ENCODE peak calls at places on chromosomes 7 and 10, in ten cellular contexts. One of them, this sample, is unnamed. For H3K27me3 and H3K36me3, the result is how much of the 10 kb centered on the place peaks cover.

GRCh38 chr7:1055084-1055450 is 10.7 kb downstream of the GPR146 start:
- DNase-seq in left ventricle myocardium inferior: peak
- DNase-seq in WERI-Rb-1: no peak
- DNase-seq in fibroblast of lung: no peak
- DNase-seq in iPS DF 6.9: no peak
- DNase-seq in heart right ventricle: peak
- DNase-seq in breast epithelium: no peak
- DNase-seq in SK-N-SH: peak
- DNase-seq in pancreas: peak
- DNase-seq in heart left ventricle: peak
- DNase-seq in this sample: peak

GRCh38 chr7:129492406-129492805 is 9.9 kb upstream of the SMKR1 start:
- DNase-seq in WERI-Rb-1: no peak
- DNase-seq in heart right ventricle: no peak
- DNase-seq in left ventricle myocardium inferior: no peak
- DNase-seq in breast epithelium: no peak
- DNase-seq in pancreas: no peak
- DNase-seq in SK-N-SH: no peak
- DNase-seq in iPS DF 6.9: no peak
- DNase-seq in fibroblast of lung: no peak
- DNase-seq in heart left ventricle: no peak
- DNase-seq in this sample: no peak

GRCh38 chr10:129973674-129974059 is 9.6 kb upstream of the EBF3 start:
- DNase-seq in breast epithelium: no peak
- DNase-seq in left ventricle myocardium inferior: no peak
- DNase-seq in WERI-Rb-1: no peak
- DNase-seq in pancreas: no peak
- DNase-seq in heart left ventricle: no peak
- DNase-seq in fibroblast of lung: no peak
- DNase-seq in SK-N-SH: no peak
- DNase-seq in heart right ventricle: no peak
- DNase-seq in iPS DF 6.9: no peak
- DNase-seq in this sample: peak

GRCh38 chr7:148894596-148894995 is 10.5 kb upstream of the EZH2 start:
- DNase-seq in pancreas: no peak
- DNase-seq in iPS DF 6.9: no peak
- DNase-seq in heart right ventricle: no peak
- DNase-seq in fibroblast of lung: no peak
- DNase-seq in SK-N-SH: no peak
- DNase-seq in breast epithelium: no peak
- DNase-seq in left ventricle myocardium inferior: no peak
- DNase-seq in heart left ventricle: no peak
- DNase-seq in WERI-Rb-1: no peak
- DNase-seq in this sample: no peak

GRCh38 chr10:283916-284356 is 148.7 kb downstream of the ZMYND11 start:
- DNase-seq in heart right ventricle: no peak
- DNase-seq in breast epithelium: no peak
- DNase-seq in WERI-Rb-1: no peak
- DNase-seq in heart left ventricle: no peak
- DNase-seq in fibroblast of lung: no peak
- DNase-seq in left ventricle myocardium inferior: no peak
- DNase-seq in iPS DF 6.9: no peak
- DNase-seq in pancreas: no peak
- DNase-seq in SK-N-SH: no peak
- DNase-seq in this sample: no peak

GRCh38 chr7:36312064-36312914 is 77.4 kb upstream of the ANLN start:
- DNase-seq in iPS DF 6.9: no peak
- DNase-seq in heart right ventricle: no peak
- DNase-seq in WERI-Rb-1: no peak
- DNase-seq in breast epithelium: no peak
- DNase-seq in left ventricle myocardium inferior: no peak
- DNase-seq in pancreas: peak
- DNase-seq in heart left ventricle: no peak
- DNase-seq in SK-N-SH: no peak
- DNase-seq in fibroblast of lung: no peak
- DNase-seq in this sample: peak

GRCh38 chr7:128945668-128946366 is 8.1 kb downstream of the IRF5 start:
- DNase-seq in WERI-Rb-1: no peak
- DNase-seq in left ventricle myocardium inferior: no peak
- DNase-seq in heart left ventricle: no peak
- DNase-seq in pancreas: no peak
- DNase-seq in fibroblast of lung: no peak
- DNase-seq in SK-N-SH: peak
- DNase-seq in iPS DF 6.9: no peak
- DNase-seq in heart right ventricle: no peak
- DNase-seq in breast epithelium: no peak
- DNase-seq in this sample: peak

GRCh38 chr10:119517235-119518141 is 25.0 kb downstream of the RGS10 start:
- DNase-seq in WERI-Rb-1: no peak
- DNase-seq in SK-N-SH: no peak
- DNase-seq in fibroblast of lung: peak
- DNase-seq in pancreas: no peak
- DNase-seq in iPS DF 6.9: no peak
- DNase-seq in left ventricle myocardium inferior: no peak
- DNase-seq in heart right ventricle: no peak
- DNase-seq in heart left ventricle: no peak
- DNase-seq in breast epithelium: no peak
- DNase-seq in this sample: no peak

GRCh38 chr7:79612903-79613302 is 159.4 kb upstream of the MAGI2 start:
- DNase-seq in left ventricle myocardium inferior: no peak
- DNase-seq in breast epithelium: no peak
- DNase-seq in heart right ventricle: no peak
- DNase-seq in WERI-Rb-1: no peak
- DNase-seq in heart left ventricle: no peak
- DNase-seq in SK-N-SH: no peak
- DNase-seq in pancreas: no peak
- DNase-seq in iPS DF 6.9: no peak
- DNase-seq in fibroblast of lung: no peak
- DNase-seq in this sample: no peak

GRCh38 chr10:47402681-47403301 is 18.7 kb upstream of the ZNF488 start:
- DNase-seq in heart right ventricle: peak
- DNase-seq in SK-N-SH: no peak
- DNase-seq in iPS DF 6.9: no peak
- DNase-seq in pancreas: no peak
- DNase-seq in breast epithelium: no peak
- DNase-seq in WERI-Rb-1: peak
- DNase-seq in fibroblast of lung: peak
- DNase-seq in heart left ventricle: peak
- DNase-seq in left ventricle myocardium inferior: peak
- DNase-seq in this sample: no peak

GRCh38 chr7:67918158-67918557 is 921.5 kb downstream of the TYW1 start:
- DNase-seq in heart right ventricle: no peak
- DNase-seq in left ventricle myocardium inferior: no peak
- DNase-seq in breast epithelium: no peak
- DNase-seq in pancreas: no peak
- DNase-seq in heart left ventricle: no peak
- DNase-seq in fibroblast of lung: no peak
- DNase-seq in WERI-Rb-1: no peak
- DNase-seq in iPS DF 6.9: no peak
- DNase-seq in SK-N-SH: no peak
- DNase-seq in this sample: no peak

GRCh38 chr7:112788778-112789343 is 1.3 kb downstream of the TMEM168 start:
- DNase-seq in iPS DF 6.9: no peak
- DNase-seq in WERI-Rb-1: no peak
- DNase-seq in pancreas: no peak
- DNase-seq in left ventricle myocardium inferior: no peak
- DNase-seq in heart right ventricle: no peak
- DNase-seq in heart left ventricle: no peak
- DNase-seq in SK-N-SH: no peak
- DNase-seq in breast epithelium: no peak
- DNase-seq in fibroblast of lung: no peak
- DNase-seq in this sample: no peak

GRCh38 chr10:77011823-77012566 is 625.6 kb downstream of the KCNMA1 start:
- DNase-seq in left ventricle myocardium inferior: no peak
- DNase-seq in iPS DF 6.9: no peak
- DNase-seq in heart right ventricle: peak
- DNase-seq in breast epithelium: no peak
- DNase-seq in SK-N-SH: no peak
- DNase-seq in pancreas: no peak
- DNase-seq in fibroblast of lung: no peak
- DNase-seq in heart left ventricle: no peak
- DNase-seq in WERI-Rb-1: no peak
- DNase-seq in this sample: no peak

GRCh38 chr10:77016278-77016815 is 621.3 kb downstream of the KCNMA1 start:
- DNase-seq in WERI-Rb-1: no peak
- DNase-seq in iPS DF 6.9: no peak
- DNase-seq in breast epithelium: no peak
- DNase-seq in left ventricle myocardium inferior: no peak
- DNase-seq in fibroblast of lung: peak
- DNase-seq in pancreas: no peak
- DNase-seq in SK-N-SH: no peak
- DNase-seq in heart left ventricle: no peak
- DNase-seq in heart right ventricle: no peak
- DNase-seq in this sample: no peak

GRCh38 chr10:77010430-77010829 is 627.2 kb downstream of the KCNMA1 start:
- DNase-seq in iPS DF 6.9: no peak
- DNase-seq in SK-N-SH: no peak
- DNase-seq in heart left ventricle: no peak
- DNase-seq in breast epithelium: no peak
- DNase-seq in fibroblast of lung: no peak
- DNase-seq in WERI-Rb-1: no peak
- DNase-seq in left ventricle myocardium inferior: no peak
- DNase-seq in heart right ventricle: no peak
- DNase-seq in pancreas: no peak
- DNase-seq in this sample: no peak

GRCh38 chr10:77007836-77008235 is 629.8 kb downstream of the KCNMA1 start:
- DNase-seq in left ventricle myocardium inferior: no peak
- DNase-seq in pancreas: no peak
- DNase-seq in WERI-Rb-1: no peak
- DNase-seq in iPS DF 6.9: no peak
- DNase-seq in heart right ventricle: no peak
- DNase-seq in SK-N-SH: no peak
- DNase-seq in breast epithelium: no peak
- DNase-seq in fibroblast of lung: no peak
- DNase-seq in heart left ventricle: no peak
- DNase-seq in this sample: no peak

DNA sequence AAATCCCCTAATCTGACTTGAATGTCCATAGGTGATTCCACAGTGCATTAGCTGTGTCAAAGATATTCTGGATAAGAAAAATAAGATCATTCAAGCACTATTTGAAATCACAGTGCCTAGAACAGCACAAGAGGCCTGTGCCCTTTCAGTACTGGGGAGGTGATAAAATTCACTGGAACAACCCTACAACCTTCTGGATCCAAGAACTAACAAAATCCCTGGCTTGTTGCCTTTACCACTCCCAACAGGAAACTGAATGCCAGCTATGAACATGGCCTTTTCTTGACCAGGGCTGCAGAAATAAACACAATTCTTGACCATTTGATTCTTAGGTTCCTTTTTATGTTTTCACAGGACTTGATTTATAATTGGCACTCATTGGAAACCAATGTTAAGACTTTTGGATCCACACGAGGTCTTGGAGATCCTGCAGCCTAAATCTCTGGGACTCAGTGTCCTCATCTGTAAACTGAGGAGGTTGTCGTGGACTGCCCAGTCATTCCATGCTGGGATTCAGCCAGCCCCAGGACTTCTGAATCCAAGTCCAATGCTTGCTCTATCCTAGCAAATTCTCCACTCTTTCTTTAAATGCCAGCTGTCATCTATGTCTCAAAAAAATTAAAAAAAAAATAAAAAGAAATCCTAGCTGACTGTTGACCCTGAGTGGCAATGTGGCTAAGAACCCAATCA is 624.7 kb downstream of the KCNMA1 start:
- DNase-seq in breast epithelium: no peak
- DNase-seq in heart left ventricle: no peak
- DNase-seq in heart right ventricle: no peak
- DNase-seq in left ventricle myocardium inferior: no peak
- DNase-seq in SK-N-SH: no peak
- DNase-seq in fibroblast of lung: no peak
- DNase-seq in pancreas: no peak
- DNase-seq in iPS DF 6.9: no peak
- DNase-seq in WERI-Rb-1: no peak
- DNase-seq in this sample: no peak
- H3K4me3 ChIP-seq in breast epithelium: no peak
- H3K4me3 ChIP-seq in heart left ventricle: no peak
- H3K4me3 ChIP-seq in heart right ventricle: no peak
- H3K4me3 ChIP-seq in left ventricle myocardium inferior: no peak
- H3K4me3 ChIP-seq in SK-N-SH: no peak
- H3K4me3 ChIP-seq in fibroblast of lung: no peak
- H3K4me3 ChIP-seq in pancreas: no peak
- H3K4me3 ChIP-seq in iPS DF 6.9: no peak
- H3K4me3 ChIP-seq in WERI-Rb-1: no peak
- H3K4me3 ChIP-seq in this sample: no peak

GRCh38 chr7:158856883-158857668 is 718 bp downstream of the DYNC2I1 start:
- DNase-seq in fibroblast of lung: no peak
- DNase-seq in iPS DF 6.9: no peak
- DNase-seq in heart right ventricle: no peak
- DNase-seq in left ventricle myocardium inferior: no peak
- DNase-seq in WERI-Rb-1: no peak
- DNase-seq in pancreas: no peak
- DNase-seq in breast epithelium: no peak
- DNase-seq in heart left ventricle: no peak
- DNase-seq in SK-N-SH: no peak
- DNase-seq in this sample: no peak
- H3K27me3 ChIP-seq in fibroblast of lung: under half
- H3K27me3 ChIP-seq in iPS DF 6.9: under half
- H3K27me3 ChIP-seq in heart right ventricle: under half
- H3K27me3 ChIP-seq in left ventricle myocardium inferior: under half
- H3K27me3 ChIP-seq in WERI-Rb-1: under half
- H3K27me3 ChIP-seq in pancreas: under half
- H3K27me3 ChIP-seq in breast epithelium: under half
- H3K27me3 ChIP-seq in heart left ventricle: under half
- H3K27me3 ChIP-seq in SK-N-SH: under half
- H3K27me3 ChIP-seq in this sample: under half

DNA sequence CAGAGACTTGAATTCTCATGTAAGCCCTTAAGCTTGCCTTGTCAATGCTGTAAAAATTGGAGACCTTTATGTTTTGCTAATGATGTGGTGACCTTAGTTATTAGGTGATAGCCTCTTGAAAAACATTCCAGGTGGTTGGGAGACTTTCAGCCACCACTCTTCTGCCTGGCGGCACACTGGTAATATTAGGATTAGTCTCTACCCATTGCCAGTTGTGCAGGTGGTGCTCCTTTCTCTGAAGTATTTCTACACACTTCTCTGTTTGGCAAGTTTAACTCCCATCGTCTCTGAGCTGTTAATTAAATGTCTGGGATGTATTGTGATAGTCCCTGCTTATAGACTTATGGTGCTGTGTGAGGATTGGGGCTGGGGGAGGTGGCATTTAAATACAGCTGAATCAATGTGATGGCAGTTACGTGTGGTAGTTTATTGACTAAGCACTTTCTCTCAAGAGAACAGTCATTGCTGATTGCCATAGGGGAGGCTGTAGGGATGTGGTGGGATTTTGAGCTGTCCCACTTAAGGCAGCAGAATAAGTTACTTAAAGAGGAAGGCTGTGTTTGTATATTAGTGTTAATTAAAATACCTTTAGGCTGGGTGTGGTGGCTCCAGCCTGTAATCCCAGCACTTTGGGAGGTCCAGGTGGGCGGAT is 61.7 kb downstream of the DAGLB start:
- DNase-seq in iPS DF 6.9: no peak
- DNase-seq in SK-N-SH: no peak
- DNase-seq in WERI-Rb-1: no peak
- DNase-seq in heart left ventricle: no peak
- DNase-seq in heart right ventricle: no peak
- DNase-seq in pancreas: no peak
- DNase-seq in left ventricle myocardium inferior: no peak
- DNase-seq in breast epithelium: no peak
- DNase-seq in fibroblast of lung: no peak
- DNase-seq in this sample: no peak
- H3K36me3 ChIP-seq in iPS DF 6.9: under half
- H3K36me3 ChIP-seq in SK-N-SH: under half
- H3K36me3 ChIP-seq in WERI-Rb-1: under half
- H3K36me3 ChIP-seq in heart left ventricle: under half
- H3K36me3 ChIP-seq in heart right ventricle: under half
- H3K36me3 ChIP-seq in pancreas: under half
- H3K36me3 ChIP-seq in left ventricle myocardium inferior: under half
- H3K36me3 ChIP-seq in breast epithelium: under half
- H3K36me3 ChIP-seq in fibroblast of lung: under half
- H3K36me3 ChIP-seq in this sample: under half

GRCh38 chr7:45027774-45028114 is 27.7 kb downstream of the CCM2 start:
- DNase-seq in heart left ventricle: no peak
- DNase-seq in SK-N-SH: no peak
- DNase-seq in WERI-Rb-1: no peak
- DNase-seq in pancreas: no peak
- DNase-seq in iPS DF 6.9: no peak
- DNase-seq in left ventricle myocardium inferior: no peak
- DNase-seq in heart right ventricle: no peak
- DNase-seq in fibroblast of lung: no peak
- DNase-seq in breast epithelium: no peak
- DNase-seq in this sample: no peak
- H3K4me3 ChIP-seq in heart left ventricle: peak
- H3K4me3 ChIP-seq in SK-N-SH: no peak
- H3K4me3 ChIP-seq in WERI-Rb-1: no peak
- H3K4me3 ChIP-seq in pancreas: no peak
- H3K4me3 ChIP-seq in iPS DF 6.9: no peak
- H3K4me3 ChIP-seq in left ventricle myocardium inferior: peak
- H3K4me3 ChIP-seq in heart right ventricle: peak
- H3K4me3 ChIP-seq in fibroblast of lung: no peak
- H3K4me3 ChIP-seq in breast epithelium: peak
- H3K4me3 ChIP-seq in this sample: no peak

This sample was measured in H7.